ENCODE peak calls at places on chromosomes 3 and 15, in six cellular contexts. One of them, this sample, is unnamed. For H3K36me3 and H3K4me1, the result is how much of the 10 kb centered on the place peaks cover.

GRCh38 chr3:107710851-107711250 is 188.1 kb downstream of the BBX start:
- DNase-seq in IMR-90: peak
- DNase-seq in psoas muscle: peak
- DNase-seq in heart left ventricle: peak
- DNase-seq in CD8-positive, alpha-beta T cell: no peak
- DNase-seq in neural progenitor cell: no peak
- DNase-seq in this sample: no peak

GRCh38 chr3:38834110-38834509 is 18.1 kb upstream of the SCN10A start:
- DNase-seq in psoas muscle: peak
- DNase-seq in CD8-positive, alpha-beta T cell: no peak
- DNase-seq in heart left ventricle: peak
- DNase-seq in neural progenitor cell: peak
- DNase-seq in IMR-90: peak
- DNase-seq in this sample: peak

GRCh38 chr3:185152433-185153169 is at the start of gene C3orf70:
- DNase-seq in psoas muscle: peak
- DNase-seq in IMR-90: peak
- DNase-seq in heart left ventricle: peak
- DNase-seq in CD8-positive, alpha-beta T cell: no peak
- DNase-seq in neural progenitor cell: peak
- DNase-seq in this sample: no peak

GRCh38 chr3:151379083-151379734 is 5.3 kb downstream of the P2RY12 start:
- DNase-seq in psoas muscle: peak
- DNase-seq in neural progenitor cell: peak
- DNase-seq in CD8-positive, alpha-beta T cell: no peak
- DNase-seq in IMR-90: no peak
- DNase-seq in heart left ventricle: peak
- DNase-seq in this sample: no peak

GRCh38 chr15:23797747-23798157 is 110.6 kb upstream of the NDN start:
- DNase-seq in IMR-90: no peak
- DNase-seq in heart left ventricle: no peak
- DNase-seq in psoas muscle: no peak
- DNase-seq in CD8-positive, alpha-beta T cell: no peak
- DNase-seq in neural progenitor cell: no peak
- DNase-seq in this sample: no peak

GRCh38 chr3:23094890-23095462 is 108.2 kb upstream of the UBE2E2 start:
- DNase-seq in IMR-90: peak
- DNase-seq in CD8-positive, alpha-beta T cell: no peak
- DNase-seq in psoas muscle: no peak
- DNase-seq in heart left ventricle: no peak
- DNase-seq in neural progenitor cell: no peak
- DNase-seq in this sample: no peak

GRCh38 chr3:195466251-195466650 is 23.4 kb upstream of the ACAP2 start:
- DNase-seq in CD8-positive, alpha-beta T cell: no peak
- DNase-seq in psoas muscle: no peak
- DNase-seq in IMR-90: no peak
- DNase-seq in heart left ventricle: no peak
- DNase-seq in neural progenitor cell: no peak
- DNase-seq in this sample: no peak

GRCh38 chr3:73653877-73654276 is 29.1 kb upstream of the PDZRN3 start:
- DNase-seq in neural progenitor cell: no peak
- DNase-seq in IMR-90: peak
- DNase-seq in CD8-positive, alpha-beta T cell: no peak
- DNase-seq in heart left ventricle: no peak
- DNase-seq in psoas muscle: no peak
- DNase-seq in this sample: no peak

GRCh38 chr15:96109820-96110219 is 220.7 kb upstream of the NR2F2 start:
- DNase-seq in neural progenitor cell: no peak
- DNase-seq in heart left ventricle: no peak
- DNase-seq in psoas muscle: no peak
- DNase-seq in IMR-90: no peak
- DNase-seq in CD8-positive, alpha-beta T cell: no peak
- DNase-seq in this sample: no peak

GRCh38 chr3:162082516-162082915 is 585.9 kb downstream of the OTOL1 start:
- DNase-seq in neural progenitor cell: no peak
- DNase-seq in CD8-positive, alpha-beta T cell: no peak
- DNase-seq in IMR-90: no peak
- DNase-seq in heart left ventricle: no peak
- DNase-seq in psoas muscle: no peak
- DNase-seq in this sample: no peak

GRCh38 chr3:157370867-157371266 is 65.8 kb upstream of the PTX3 start:
- DNase-seq in IMR-90: no peak
- DNase-seq in neural progenitor cell: no peak
- DNase-seq in CD8-positive, alpha-beta T cell: no peak
- DNase-seq in heart left ventricle: no peak
- DNase-seq in psoas muscle: no peak
- DNase-seq in this sample: no peak

GRCh38 chr3:184459355-184459754 is 79.5 kb downstream of the CHRD start:
- DNase-seq in IMR-90: peak
- DNase-seq in neural progenitor cell: no peak
- DNase-seq in heart left ventricle: no peak
- DNase-seq in CD8-positive, alpha-beta T cell: no peak
- DNase-seq in psoas muscle: no peak
- DNase-seq in this sample: no peak

GRCh38 chr3:115325539-115325938 is 178.5 kb upstream of the ZBTB20 start:
- DNase-seq in CD8-positive, alpha-beta T cell: no peak
- DNase-seq in IMR-90: peak
- DNase-seq in neural progenitor cell: peak
- DNase-seq in heart left ventricle: peak
- DNase-seq in psoas muscle: no peak
- DNase-seq in this sample: no peak

GRCh38 chr3:184230081-184230602 is 757 bp downstream of the VWA5B2 start:
- DNase-seq in neural progenitor cell: peak
- DNase-seq in CD8-positive, alpha-beta T cell: no peak
- DNase-seq in heart left ventricle: no peak
- DNase-seq in IMR-90: no peak
- DNase-seq in psoas muscle: no peak
- DNase-seq in this sample: no peak

GRCh38 chr3:2851835-2852234 is 258.3 kb downstream of the IL5RA start:
- DNase-seq in heart left ventricle: no peak
- DNase-seq in CD8-positive, alpha-beta T cell: no peak
- DNase-seq in psoas muscle: peak
- DNase-seq in IMR-90: no peak
- DNase-seq in neural progenitor cell: no peak
- DNase-seq in this sample: no peak

GRCh38 chr15:31197497-31198414 is 96.2 kb upstream of the TRPM1 start:
- DNase-seq in psoas muscle: no peak
- DNase-seq in heart left ventricle: no peak
- DNase-seq in neural progenitor cell: peak
- DNase-seq in IMR-90: no peak
- DNase-seq in CD8-positive, alpha-beta T cell: no peak
- DNase-seq in this sample: no peak

GRCh38 chr15:31269961-31270575 is 56.6 kb upstream of the KLF13 start:
- DNase-seq in IMR-90: no peak
- DNase-seq in neural progenitor cell: peak
- DNase-seq in CD8-positive, alpha-beta T cell: no peak
- DNase-seq in heart left ventricle: no peak
- DNase-seq in psoas muscle: no peak
- DNase-seq in this sample: peak

GRCh38 chr3:119211803-119212202 is 28.9 kb downstream of the B4GALT4 start:
- DNase-seq in neural progenitor cell: no peak
- DNase-seq in heart left ventricle: no peak
- DNase-seq in IMR-90: no peak
- DNase-seq in CD8-positive, alpha-beta T cell: no peak
- DNase-seq in psoas muscle: no peak
- DNase-seq in this sample: peak

GRCh38 chr15:52382647-52383046 is 87.0 kb upstream of the MYO5C start:
- DNase-seq in psoas muscle: no peak
- DNase-seq in heart left ventricle: no peak
- DNase-seq in neural progenitor cell: no peak
- DNase-seq in IMR-90: no peak
- DNase-seq in CD8-positive, alpha-beta T cell: no peak
- DNase-seq in this sample: no peak

GRCh38 chr15:52379395-52380111 is 83.9 kb upstream of the MYO5C start:
- DNase-seq in psoas muscle: no peak
- DNase-seq in IMR-90: no peak
- DNase-seq in CD8-positive, alpha-beta T cell: no peak
- DNase-seq in neural progenitor cell: no peak
- DNase-seq in heart left ventricle: no peak
- DNase-seq in this sample: no peak

GRCh38 chr15:52383100-52383588 is 87.5 kb upstream of the MYO5C start:
- DNase-seq in psoas muscle: no peak
- DNase-seq in CD8-positive, alpha-beta T cell: no peak
- DNase-seq in IMR-90: peak
- DNase-seq in neural progenitor cell: no peak
- DNase-seq in heart left ventricle: no peak
- DNase-seq in this sample: no peak

GRCh38 chr15:52378746-52379394 is 83.3 kb upstream of the MYO5C start:
- DNase-seq in neural progenitor cell: no peak
- DNase-seq in CD8-positive, alpha-beta T cell: no peak
- DNase-seq in heart left ventricle: no peak
- DNase-seq in psoas muscle: no peak
- DNase-seq in IMR-90: no peak
- DNase-seq in this sample: no peak
- H3K36me3 ChIP-seq in neural progenitor cell: under half
- H3K36me3 ChIP-seq in CD8-positive, alpha-beta T cell: under half
- H3K36me3 ChIP-seq in heart left ventricle: under half
- H3K36me3 ChIP-seq in psoas muscle: half or more
- H3K36me3 ChIP-seq in IMR-90: under half
- H3K36me3 ChIP-seq in this sample: half or more

GRCh38 chr15:85010472-85011209 is 29.0 kb downstream of the PDE8A start:
- DNase-seq in psoas muscle: no peak
- DNase-seq in heart left ventricle: no peak
- DNase-seq in IMR-90: no peak
- DNase-seq in neural progenitor cell: peak
- DNase-seq in CD8-positive, alpha-beta T cell: no peak
- DNase-seq in this sample: no peak
- H3K4me1 ChIP-seq in psoas muscle: half or more
- H3K4me1 ChIP-seq in heart left ventricle: half or more
- H3K4me1 ChIP-seq in IMR-90: under half
- H3K4me1 ChIP-seq in neural progenitor cell: under half
- H3K4me1 ChIP-seq in CD8-positive, alpha-beta T cell: under half
- H3K4me1 ChIP-seq in this sample: half or more

DNA sequence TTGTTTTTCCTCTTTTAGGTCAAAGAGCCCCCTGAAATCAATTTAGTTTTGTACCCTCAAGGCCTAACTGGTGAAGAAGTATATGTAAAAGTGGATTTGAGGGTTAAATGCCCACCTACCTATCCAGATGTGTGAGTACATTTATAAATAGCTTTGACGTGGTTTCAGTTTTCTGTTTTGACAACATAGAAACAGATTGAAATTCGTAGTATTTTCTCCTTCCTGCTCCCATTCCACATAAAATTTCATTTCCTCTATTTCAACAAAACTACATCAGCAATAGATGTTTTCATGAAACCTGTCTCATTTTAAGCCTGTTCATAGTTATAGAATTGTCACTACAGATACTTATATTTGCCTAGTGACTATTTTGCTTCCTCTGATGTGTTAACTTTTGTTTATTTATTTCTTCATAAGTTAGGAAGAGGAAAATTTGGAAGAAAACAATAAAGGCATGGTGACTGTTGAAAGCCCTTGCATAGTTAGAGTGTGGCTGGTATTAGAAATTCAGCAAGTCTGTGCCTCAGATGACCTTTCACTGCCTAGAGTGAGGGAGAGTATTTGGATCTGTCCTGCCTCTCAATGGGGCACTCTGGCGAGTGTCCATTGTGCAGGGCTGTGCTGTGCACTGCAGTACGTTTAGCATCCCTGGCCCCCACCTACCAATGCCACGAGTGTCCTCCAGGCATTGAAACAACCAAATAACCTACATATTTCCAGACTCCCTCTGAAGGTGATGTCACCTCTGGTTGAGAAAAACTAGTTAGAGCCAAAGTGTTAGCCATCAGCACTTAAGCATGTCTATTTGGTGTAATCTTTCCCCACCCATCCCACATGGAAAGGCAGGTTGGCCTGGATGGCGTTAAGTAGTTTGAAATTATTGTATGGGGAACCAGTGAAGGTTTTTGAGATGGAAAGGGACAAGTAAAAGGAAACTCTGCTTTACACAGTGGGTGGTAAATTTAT is 5.9 kb downstream of the EIF2AK4 start:
- DNase-seq in IMR-90: no peak
- DNase-seq in CD8-positive, alpha-beta T cell: no peak
- DNase-seq in neural progenitor cell: no peak
- DNase-seq in psoas muscle: no peak
- DNase-seq in heart left ventricle: no peak
- DNase-seq in this sample: no peak
- H3K36me3 ChIP-seq in IMR-90: under half
- H3K36me3 ChIP-seq in CD8-positive, alpha-beta T cell: under half
- H3K36me3 ChIP-seq in neural progenitor cell: under half
- H3K36me3 ChIP-seq in psoas muscle: half or more
- H3K36me3 ChIP-seq in heart left ventricle: under half
- H3K36me3 ChIP-seq in this sample: under half

GRCh38 chr15:40242671-40243070 is 3.8 kb downstream of the PAK6 start:
- DNase-seq in IMR-90: no peak
- DNase-seq in neural progenitor cell: no peak
- DNase-seq in heart left ventricle: no peak
- DNase-seq in CD8-positive, alpha-beta T cell: no peak
- DNase-seq in psoas muscle: no peak
- DNase-seq in this sample: no peak
- H3K4me1 ChIP-seq in IMR-90: under half
- H3K4me1 ChIP-seq in neural progenitor cell: under half
- H3K4me1 ChIP-seq in heart left ventricle: under half
- H3K4me1 ChIP-seq in CD8-positive, alpha-beta T cell: under half
- H3K4me1 ChIP-seq in psoas muscle: under half
- H3K4me1 ChIP-seq in this sample: under half

DNA sequence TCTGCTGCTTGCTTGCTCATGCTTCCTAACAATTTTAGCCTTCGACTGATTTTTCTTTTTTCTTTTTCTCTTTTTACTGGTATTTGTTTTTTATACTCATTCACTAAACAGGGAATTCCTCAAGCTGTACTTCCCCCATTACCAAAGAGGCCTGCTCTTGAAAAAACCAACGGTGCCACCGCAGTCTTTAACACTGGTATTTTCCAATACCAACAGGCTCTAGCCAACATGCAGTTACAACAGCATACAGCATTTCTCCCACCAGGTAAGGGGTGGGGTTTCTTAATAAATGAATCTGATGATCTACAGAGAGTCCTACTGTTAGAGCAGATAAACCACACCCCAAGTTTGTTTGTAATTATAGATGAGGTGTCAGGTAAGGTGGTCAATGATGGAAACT is 178.8 kb downstream of the MBNL1 start:
- DNase-seq in IMR-90: no peak
- DNase-seq in heart left ventricle: no peak
- DNase-seq in neural progenitor cell: no peak
- DNase-seq in CD8-positive, alpha-beta T cell: no peak
- DNase-seq in psoas muscle: no peak
- DNase-seq in this sample: no peak
- H3K36me3 ChIP-seq in IMR-90: under half
- H3K36me3 ChIP-seq in heart left ventricle: under half
- H3K36me3 ChIP-seq in neural progenitor cell: under half
- H3K36me3 ChIP-seq in CD8-positive, alpha-beta T cell: under half
- H3K36me3 ChIP-seq in psoas muscle: half or more
- H3K36me3 ChIP-seq in this sample: under half

GRCh38 chr15:83747718-83748110 is 93.8 kb downstream of the ADAMTSL3 start:
- DNase-seq in CD8-positive, alpha-beta T cell: no peak
- DNase-seq in neural progenitor cell: no peak
- DNase-seq in IMR-90: no peak
- DNase-seq in psoas muscle: no peak
- DNase-seq in heart left ventricle: no peak
- DNase-seq in this sample: no peak
- H3K4me1 ChIP-seq in CD8-positive, alpha-beta T cell: under half
- H3K4me1 ChIP-seq in neural progenitor cell: under half
- H3K4me1 ChIP-seq in IMR-90: under half
- H3K4me1 ChIP-seq in psoas muscle: under half
- H3K4me1 ChIP-seq in heart left ventricle: under half
- H3K4me1 ChIP-seq in this sample: under half

GRCh38 chr15:100890850-100891249 is 11.2 kb downstream of the ALDH1A3 start:
- DNase-seq in IMR-90: no peak
- DNase-seq in heart left ventricle: no peak
- DNase-seq in CD8-positive, alpha-beta T cell: no peak
- DNase-seq in psoas muscle: no peak
- DNase-seq in neural progenitor cell: no peak
- DNase-seq in this sample: no peak
- H3K36me3 ChIP-seq in IMR-90: under half
- H3K36me3 ChIP-seq in heart left ventricle: under half
- H3K36me3 ChIP-seq in CD8-positive, alpha-beta T cell: under half
- H3K36me3 ChIP-seq in psoas muscle: under half
- H3K36me3 ChIP-seq in neural progenitor cell: under half
- H3K36me3 ChIP-seq in this sample: under half

GRCh38 chr15:40338041-40338657 is 2.6 kb downstream of the CCDC9B start:
- DNase-seq in neural progenitor cell: peak
- DNase-seq in heart left ventricle: peak
- DNase-seq in CD8-positive, alpha-beta T cell: peak
- DNase-seq in IMR-90: peak
- DNase-seq in psoas muscle: peak
- DNase-seq in this sample: no peak
- H3K4me1 ChIP-seq in neural progenitor cell: under half
- H3K4me1 ChIP-seq in heart left ventricle: half or more
- H3K4me1 ChIP-seq in CD8-positive, alpha-beta T cell: under half
- H3K4me1 ChIP-seq in IMR-90: under half
- H3K4me1 ChIP-seq in psoas muscle: half or more
- H3K4me1 ChIP-seq in this sample: half or more

This sample was measured in esophagus muscularis mucosa.